ENCODE peak calls at places on chromosomes 16 and 17, in seven cellular contexts. E is fibroblast of lung, C is epithelial cell of proximal tubule, Z is mesothelial cell of epicardium, Q is suprapubic skin, M is fibroblast of mammary gland, G is lung. K is an unnamed sample.

GRCh38 chr17:30336369-30337171 is 2.7 kb upstream of the TMIGD1 start:
- DNase-seq in E (peak), C (peak), Z (no peak), Q (no peak), M (peak), G (peak), K (no peak)

GRCh38 chr16:27468941-27469531 is 67.1 kb downstream of the IL21R start:
- DNase-seq in E (no peak), C (no peak), Z (no peak), Q (peak), M (no peak), G (no peak), K (no peak)

GRCh38 chr16:63617047-63617989 is 1504.5 kb downstream of the CDH11 start:
- DNase-seq in E (peak), C (no peak), Z (no peak), Q (no peak), M (no peak), G (no peak), K (no peak)

GRCh38 chr16:19913306-19913717 is 28.7 kb upstream of the GPRC5B start:
- DNase-seq in E (no peak), C (no peak), Z (no peak), Q (no peak), M (peak), G (no peak), K (no peak)

GRCh38 chr17:47223007-47223406 is 13.9 kb downstream of the MYL4 start:
- DNase-seq in E (no peak), C (no peak), Z (no peak), Q (no peak), M (peak), G (no peak), K (no peak)

GRCh38 chr17:6245301-6245810 is 175.2 kb downstream of the WSCD1 start:
- DNase-seq in E (no peak), C (no peak), Z (no peak), Q (no peak), M (no peak), G (no peak), K (no peak)

GRCh38 chr17:31379796-31380195 is 11.7 kb upstream of the RAB11FIP4 start:
- DNase-seq in E (no peak), C (no peak), Z (no peak), Q (no peak), M (no peak), G (no peak), K (no peak)

GRCh38 chr17:68248886-68249872 is 1.3 kb downstream of the AMZ2 start:
- DNase-seq in E (no peak), C (no peak), Z (no peak), Q (no peak), M (no peak), G (no peak), K (no peak)

GRCh38 chr17:36858119-36859002 is 78.9 kb upstream of the LHX1 start:
- DNase-seq in E (no peak), C (no peak), Z (no peak), Q (no peak), M (no peak), G (no peak), K (no peak)

GRCh38 chr17:50176559-50177471 is 11.0 kb downstream of the SGCA start:
- DNase-seq in E (peak), C (no peak), Z (no peak), Q (no peak), M (no peak), G (no peak), K (no peak)

GRCh38 chr17:3529817-3530741 is 27.5 kb downstream of the TRPV3 start:
- DNase-seq in E (peak), C (no peak), Z (peak), Q (no peak), M (no peak), G (peak), K (no peak)

GRCh38 chr16:85037050-85037410 is 9.4 kb downstream of the KIAA0513 start:
- DNase-seq in E (peak), C (no peak), Z (no peak), Q (no peak), M (peak), G (no peak), K (peak)

GRCh38 chr17:50035421-50035879 is 20.5 kb upstream of the ITGA3 start:
- DNase-seq in E (no peak), C (no peak), Z (no peak), Q (peak), M (no peak), G (no peak), K (no peak)

GRCh38 chr17:82690786-82691489 is 7.6 kb downstream of the RAB40B start:
- DNase-seq in E (no peak), C (no peak), Z (no peak), Q (no peak), M (no peak), G (no peak), K (no peak)

GRCh38 chr16:55035956-55036355 is 105.3 kb downstream of the IRX5 start:
- DNase-seq in E (peak), C (no peak), Z (no peak), Q (no peak), M (peak), G (no peak), K (no peak)

GRCh38 chr16:56369202-56369601 is 56.1 kb downstream of the AMFR start:
- DNase-seq in E (no peak), C (no peak), Z (no peak), Q (no peak), M (no peak), G (no peak), K (no peak)

GRCh38 chr17:41322264-41322902 is 6.9 kb upstream of the KRTAP17-1 start:
- DNase-seq in E (peak), C (no peak), Z (no peak), Q (no peak), M (peak), G (no peak), K (no peak)

GRCh38 chr17:41010421-41010820 is 1.5 kb upstream of the KRTAP3-1 start:
- DNase-seq in E (no peak), C (no peak), Z (no peak), Q (no peak), M (no peak), G (no peak), K (no peak)

GRCh38 chr17:49788443-49789277 is at the start of gene KAT7:
- DNase-seq in E (peak), C (peak), Z (peak), Q (peak), M (peak), G (peak), K (peak)

GRCh38 chr17:50686494-50687199 is 21.1 kb downstream of the ANKRD40 start:
- DNase-seq in E (peak), C (peak), Z (no peak), Q (no peak), M (peak), G (peak), K (peak)

GRCh38 chr16:73068546-73069401 is 20.8 kb upstream of the ZFHX3 start:
- DNase-seq in E (peak), C (peak), Z (no peak), Q (peak), M (peak), G (peak), K (no peak)

GRCh38 chr16:85536411-85537330 is 76.5 kb upstream of the GSE1 start:
- DNase-seq in E (no peak), C (no peak), Z (no peak), Q (no peak), M (no peak), G (no peak), K (no peak)

GRCh38 chr17:36808181-36808661 is 129.1 kb upstream of the LHX1 start:
- DNase-seq in E (peak), C (no peak), Z (no peak), Q (no peak), M (no peak), G (no peak), K (no peak)

GRCh38 chr17:50079334-50080095 is 15.6 kb upstream of the PDK2 start:
- DNase-seq in E (no peak), C (no peak), Z (no peak), Q (no peak), M (peak), G (no peak), K (no peak)

GRCh38 chr17:15408803-15409202 is 58.6 kb downstream of the CDRT4 start:
- DNase-seq in E (no peak), C (no peak), Z (no peak), Q (no peak), M (no peak), G (no peak), K (no peak)

GRCh38 chr17:7582401-7583252 is 1.0 kb upstream of the MPDU1 start:
- DNase-seq in E (no peak), C (no peak), Z (no peak), Q (no peak), M (no peak), G (peak), K (no peak)

GRCh38 chr17:82826211-82826610 is 13.6 kb downstream of the ZNF750 start:
- DNase-seq in E (no peak), C (no peak), Z (no peak), Q (no peak), M (no peak), G (no peak), K (no peak)

GRCh38 chr17:45413498-45413923 is 19.2 kb downstream of the ARHGAP27 start:
- DNase-seq in E (no peak), C (no peak), Z (no peak), Q (no peak), M (no peak), G (no peak), K (no peak)

GRCh38 chr17:40124279-40125141 is 2.7 kb downstream of the MSL1 start:
- DNase-seq in E (peak), C (no peak), Z (no peak), Q (no peak), M (no peak), G (no peak), K (no peak)

GRCh38 chr16:2785101-2785991 is 2.0 kb downstream of the PRSS33 start:
- DNase-seq in E (no peak), C (no peak), Z (no peak), Q (peak), M (no peak), G (no peak), K (peak)

GRCh38 chr17:80352991-80353665 is 61.8 kb upstream of the ENDOV start:
- DNase-seq in E (no peak), C (no peak), Z (no peak), Q (peak), M (no peak), G (no peak), K (no peak)

GRCh38 chr16:11396241-11397048 is 51.2 kb downstream of the RMI2 start:
- DNase-seq in E (peak), C (no peak), Z (peak), Q (peak), M (peak), G (peak), K (peak)

GRCh38 chr17:31321971-31322370 is 549 bp upstream of the EVI2A start:
- DNase-seq in E (no peak), C (no peak), Z (no peak), Q (no peak), M (no peak), G (no peak), K (no peak)

GRCh38 chr16:24589997-24590396 is 50.6 kb downstream of the RBBP6 start:
- DNase-seq in E (no peak), C (no peak), Z (no peak), Q (no peak), M (no peak), G (no peak), K (no peak)

GRCh38 chr17:50169121-50169764 is 3.4 kb downstream of the SGCA start:
- DNase-seq in E (peak), C (no peak), Z (peak), Q (no peak), M (peak), G (peak), K (no peak)

GRCh38 chr16:3904875-3905274 is 24.4 kb upstream of the CREBBP start:
- DNase-seq in E (no peak), C (no peak), Z (no peak), Q (no peak), M (no peak), G (no peak), K (no peak)

GRCh38 chr16:3908951-3909437 is 28.5 kb upstream of the CREBBP start:
- DNase-seq in E (no peak), C (no peak), Z (no peak), Q (no peak), M (no peak), G (no peak), K (no peak)

GRCh38 chr16:3909791-3910583 is 29.5 kb upstream of the CREBBP start:
- DNase-seq in E (no peak), C (no peak), Z (no peak), Q (no peak), M (no peak), G (no peak), K (no peak)

GRCh38 chr16:3907586-3907985 is 27.1 kb upstream of the CREBBP start:
- DNase-seq in E (no peak), C (no peak), Z (no peak), Q (no peak), M (no peak), G (no peak), K (no peak)

GRCh38 chr16:3906363-3906762 is 25.9 kb upstream of the CREBBP start:
- DNase-seq in E (no peak), C (no peak), Z (no peak), Q (no peak), M (no peak), G (no peak), K (no peak)
- TF ChIP-seq CTCF in E (no peak), C (no peak), Z (no peak), Q (no peak), M (no peak), G (no peak), K (no peak)

DNA sequence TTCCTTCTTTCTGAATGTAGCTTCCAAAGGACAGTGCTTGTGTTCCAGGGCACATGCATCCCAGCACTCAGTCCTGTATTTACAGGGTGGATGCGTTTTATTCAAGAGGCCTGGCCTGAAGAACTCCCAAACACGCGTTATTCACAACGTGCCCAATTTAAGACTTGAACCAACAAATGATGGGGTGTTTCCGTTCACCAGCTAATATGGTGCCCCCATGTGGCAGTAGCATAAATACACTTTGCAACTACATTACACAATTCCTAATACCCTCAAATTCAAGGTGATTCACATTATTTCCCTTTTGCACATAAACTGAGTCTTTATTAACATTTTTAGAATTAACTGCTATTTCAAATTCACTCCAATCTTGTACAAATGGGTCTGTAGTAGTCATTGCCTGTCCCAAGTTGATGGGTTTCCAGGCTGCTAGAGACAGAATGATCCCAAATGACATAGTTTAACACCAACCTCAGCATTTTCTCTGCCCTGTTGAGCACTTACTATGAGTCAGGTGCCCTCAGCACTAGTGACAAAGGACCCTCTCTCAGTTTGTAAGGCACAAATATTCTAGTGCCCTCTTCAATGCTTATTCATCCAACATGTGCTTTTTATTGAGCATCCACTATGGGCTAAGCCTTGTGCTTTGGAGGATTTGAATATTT is 26.9 kb downstream of the HSD17B2 start:
- DNase-seq in E (peak), C (no peak), Z (no peak), Q (no peak), M (peak), G (no peak), K (no peak)
- TF ChIP-seq CTCF in E (peak), C (peak), Z (no peak), Q (no peak), M (peak), G (peak), K (no peak)

GRCh38 chr16:30902070-30902972 is 5.9 kb downstream of the CTF1 start:
- DNase-seq in E (peak), C (no peak), Z (peak), Q (no peak), M (peak), G (peak), K (no peak)
- TF ChIP-seq CTCF in E (no peak), C (peak), Z (no peak), Q (peak), M (no peak), G (no peak), K (no peak)

GRCh38 chr16:1550696-1551095 is 17.2 kb downstream of the TMEM204 start:
- DNase-seq in E (no peak), C (no peak), Z (no peak), Q (no peak), M (no peak), G (no peak), K (no peak)

GRCh38 chr16:1546430-1546829 is 13.0 kb downstream of the TMEM204 start:
- DNase-seq in E (no peak), C (no peak), Z (no peak), Q (no peak), M (no peak), G (no peak), K (no peak)

GRCh38 chr16:1550061-1550460 is 16.6 kb downstream of the TMEM204 start:
- DNase-seq in E (no peak), C (no peak), Z (no peak), Q (no peak), M (no peak), G (no peak), K (no peak)

GRCh38 chr16:1548234-1548633 is 14.8 kb downstream of the TMEM204 start:
- DNase-seq in E (peak), C (no peak), Z (no peak), Q (no peak), M (no peak), G (no peak), K (no peak)

DNA sequence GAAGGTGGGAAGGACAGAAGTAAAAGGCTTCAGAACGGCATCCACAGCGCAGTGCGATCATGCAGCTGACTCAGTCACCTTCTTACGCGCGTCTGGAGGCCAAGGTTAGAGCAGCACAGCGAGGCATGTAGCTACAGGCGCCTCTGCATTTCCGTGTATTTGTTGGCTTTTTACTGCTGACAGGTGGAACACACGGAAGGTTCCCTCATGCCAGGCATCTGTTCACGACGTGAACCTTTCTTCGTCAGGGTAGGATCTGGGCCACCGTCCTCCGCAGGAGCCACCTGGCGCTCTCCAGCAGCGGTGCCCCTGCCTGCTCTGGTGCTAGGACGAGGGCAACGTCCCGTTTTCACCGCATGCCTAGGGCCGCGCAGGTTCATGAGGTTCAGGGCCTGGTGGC is 15.3 kb downstream of the TMEM204 start:
- DNase-seq in E (no peak), C (no peak), Z (no peak), Q (no peak), M (no peak), G (no peak), K (no peak)
- TF ChIP-seq CTCF in E (no peak), C (no peak), Z (no peak), Q (no peak), M (no peak), G (no peak), K (no peak)

DNA sequence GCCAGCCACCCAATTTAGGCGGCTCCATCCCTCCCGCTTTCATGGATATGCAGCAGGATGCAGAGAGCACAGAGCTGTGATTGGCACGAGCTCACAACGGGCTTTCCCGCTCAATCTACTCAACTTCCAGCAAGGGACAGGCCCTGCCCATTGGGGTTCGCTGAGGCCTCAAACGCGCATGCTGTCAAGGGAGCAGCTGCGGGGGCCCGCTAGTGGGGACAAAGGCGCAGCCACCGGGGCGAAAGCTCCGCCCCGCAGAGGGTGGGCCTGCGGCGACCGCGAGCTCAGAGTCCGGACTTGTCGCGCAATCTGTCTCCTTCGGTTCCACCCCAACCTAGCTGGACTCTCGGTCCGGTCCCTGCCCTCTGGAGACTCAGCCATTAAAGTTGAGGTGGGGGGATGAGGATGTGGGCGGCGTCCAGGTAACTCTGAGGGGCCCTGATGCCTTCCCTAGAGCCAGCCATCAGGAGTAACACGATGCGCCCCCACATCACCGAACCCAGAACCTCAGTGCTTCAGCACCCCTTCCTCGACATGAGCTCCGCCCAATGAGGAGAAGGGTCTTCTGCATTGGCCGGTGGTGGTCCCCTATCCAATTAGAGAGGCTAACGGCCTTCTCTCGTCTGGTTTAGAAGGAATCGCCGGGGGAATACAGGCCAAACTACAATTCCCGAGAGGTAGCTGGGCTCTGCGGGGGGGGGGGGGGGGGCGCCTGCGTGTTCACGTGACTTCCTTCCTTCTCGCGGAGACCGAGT is 489 bp upstream of the NFATC3 start:
- DNase-seq in E (peak), C (no peak), Z (peak), Q (peak), M (peak), G (peak), K (peak)
- TF ChIP-seq CTCF in E (no peak), C (no peak), Z (no peak), Q (no peak), M (no peak), G (no peak), K (no peak)

DNA sequence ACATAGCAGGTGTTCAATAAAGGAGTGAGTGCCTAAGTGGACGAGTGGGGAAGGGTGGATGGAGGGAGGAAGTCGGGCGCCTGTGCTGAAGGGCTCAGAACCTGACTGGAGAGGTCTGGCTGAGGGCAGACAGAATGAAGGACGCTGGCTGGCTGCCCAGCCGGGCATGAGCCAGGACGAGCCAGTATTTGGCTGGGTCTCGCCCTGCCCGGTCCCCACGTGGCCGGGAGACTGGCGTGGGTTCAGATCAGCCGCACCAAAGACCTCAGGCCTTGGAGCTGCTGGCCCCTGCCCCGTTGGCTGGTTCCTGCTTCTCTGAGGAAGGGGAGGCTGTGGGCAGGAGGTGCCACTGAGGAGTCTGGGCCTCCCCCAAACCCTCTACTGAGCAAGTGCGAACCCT is 79.8 kb downstream of the ENGASE start:
- DNase-seq in E (no peak), C (no peak), Z (no peak), Q (no peak), M (no peak), G (no peak), K (no peak)
- TF ChIP-seq CTCF in E (no peak), C (no peak), Z (no peak), Q (no peak), M (no peak), G (no peak), K (no peak)

K was measured in omental fat pad.